ENCODE peak calls at places on chromosomes 12 and 14, in four cellular contexts. One of them, this sample, is unnamed.

GRCh38 chr12:122515275-122515674 is 11.5 kb downstream of the RSRC2 start:
- DNase-seq in A549: no peak
- DNase-seq in HepG2: no peak
- DNase-seq in K562: no peak
- DNase-seq in this sample: no peak

GRCh38 chr14:55383039-55383438 is 28.6 kb downstream of the ATG14 start:
- DNase-seq in A549: no peak
- DNase-seq in HepG2: no peak
- DNase-seq in K562: no peak
- DNase-seq in this sample: no peak

GRCh38 chr14:22039938-22040780 is 366.5 kb upstream of the OR4E1 start:
- DNase-seq in A549: peak; percentile 6
- DNase-seq in HepG2: peak; percentile 26
- DNase-seq in K562: no peak
- DNase-seq in this sample: no peak

GRCh38 chr12:53388932-53389331 is 9.0 kb downstream of the SP1 start:
- DNase-seq in A549: no peak
- DNase-seq in HepG2: no peak
- DNase-seq in K562: no peak
- DNase-seq in this sample: no peak

GRCh38 chr14:69554500-69554899 is 20.2 kb downstream of the CCDC177 start:
- DNase-seq in A549: no peak
- DNase-seq in HepG2: no peak
- DNase-seq in K562: no peak
- DNase-seq in this sample: no peak

GRCh38 chr12:131620520-131620919 is 90.4 kb upstream of the SFSWAP start:
- DNase-seq in A549: no peak
- DNase-seq in HepG2: no peak
- DNase-seq in K562: peak; percentile 61
- DNase-seq in this sample: no peak

GRCh38 chr14:76419399-76419798 is 43.5 kb downstream of the ESRRB start:
- DNase-seq in A549: no peak
- DNase-seq in HepG2: no peak
- DNase-seq in K562: no peak
- DNase-seq in this sample: no peak

GRCh38 chr14:23379331-23380196 is 2.7 kb downstream of the CMTM5 start:
- DNase-seq in A549: peak; percentile 62
- DNase-seq in HepG2: peak; percentile 66
- DNase-seq in K562: peak; percentile 79
- DNase-seq in this sample: no peak

GRCh38 chr14:100915582-100915981 is 12.1 kb upstream of the RTL1 start:
- DNase-seq in A549: no peak
- DNase-seq in HepG2: no peak
- DNase-seq in K562: no peak
- DNase-seq in this sample: no peak

GRCh38 chr14:32404784-32405573 is 75.9 kb downstream of the AKAP6 start:
- DNase-seq in A549: no peak
- DNase-seq in HepG2: no peak
- DNase-seq in K562: no peak
- DNase-seq in this sample: no peak

GRCh38 chr12:61097991-61098580 is 1162.1 kb upstream of the USP15 start:
- DNase-seq in A549: no peak
- DNase-seq in HepG2: no peak
- DNase-seq in K562: no peak
- DNase-seq in this sample: no peak

GRCh38 chr14:24915958-24916595 is 133.9 kb downstream of the STXBP6 start:
- DNase-seq in A549: no peak
- DNase-seq in HepG2: no peak
- DNase-seq in K562: no peak
- DNase-seq in this sample: no peak

GRCh38 chr12:12800406-12801180 is 12.6 kb upstream of the DDX47 start:
- DNase-seq in A549: no peak
- DNase-seq in HepG2: no peak
- DNase-seq in K562: no peak
- DNase-seq in this sample: no peak

GRCh38 chr12:50088577-50089335 is 3.6 kb downstream of the SMARCD1 start:
- DNase-seq in A549: peak; percentile 78
- DNase-seq in HepG2: peak; percentile 68
- DNase-seq in K562: peak; percentile 65
- DNase-seq in this sample: no peak

GRCh38 chr12:50101663-50102062 is 2.1 kb upstream of the GPD1 start:
- DNase-seq in A549: peak; percentile 65
- DNase-seq in HepG2: peak; percentile 55
- DNase-seq in K562: peak; percentile 45
- DNase-seq in this sample: no peak

GRCh38 chr14:71551291-71551955 is 380.8 kb upstream of the RGS6 start:
- DNase-seq in A549: no peak
- DNase-seq in HepG2: no peak
- DNase-seq in K562: no peak
- DNase-seq in this sample: no peak
- TF ChIP-seq PHF8 in A549: no peak
- TF ChIP-seq PHF8 in HepG2: no peak
- TF ChIP-seq PHF8 in K562: no peak
- TF ChIP-seq PHF8 in this sample: no peak

GRCh38 chr12:116040412-116040811 is 237.1 kb downstream of the MED13L start:
- DNase-seq in A549: no peak
- DNase-seq in HepG2: no peak
- DNase-seq in K562: no peak
- DNase-seq in this sample: no peak

GRCh38 chr12:116043673-116044072 is 233.8 kb downstream of the MED13L start:
- DNase-seq in A549: no peak
- DNase-seq in HepG2: no peak
- DNase-seq in K562: no peak
- DNase-seq in this sample: no peak

GRCh38 chr12:116045158-116045557 is 232.3 kb downstream of the MED13L start:
- DNase-seq in A549: no peak
- DNase-seq in HepG2: no peak
- DNase-seq in K562: no peak
- DNase-seq in this sample: no peak

GRCh38 chr12:116046039-116046438 is 231.5 kb downstream of the MED13L start:
- DNase-seq in A549: no peak
- DNase-seq in HepG2: no peak
- DNase-seq in K562: no peak
- DNase-seq in this sample: no peak

GRCh38 chr12:116044181-116044580 is 233.3 kb downstream of the MED13L start:
- DNase-seq in A549: no peak
- DNase-seq in HepG2: peak; percentile 2
- DNase-seq in K562: no peak
- DNase-seq in this sample: no peak
- H3K4me1 ChIP-seq in A549: peaks cover 13% of the 10 kb centered on the region
- H3K4me1 ChIP-seq in HepG2: peaks cover 10% of the 10 kb centered on the region
- H3K4me1 ChIP-seq in K562: no peaks in the 10 kb centered on the region
- H3K4me1 ChIP-seq in this sample: no peaks in the 10 kb centered on the region

GRCh38 chr12:45305904-45306303 is 90.0 kb downstream of the ANO6 start:
- DNase-seq in A549: no peak
- DNase-seq in HepG2: no peak
- DNase-seq in K562: no peak
- DNase-seq in this sample: no peak
- TF ChIP-seq PHF8 in A549: no peak
- TF ChIP-seq PHF8 in HepG2: no peak
- TF ChIP-seq PHF8 in K562: no peak
- TF ChIP-seq PHF8 in this sample: no peak

DNA sequence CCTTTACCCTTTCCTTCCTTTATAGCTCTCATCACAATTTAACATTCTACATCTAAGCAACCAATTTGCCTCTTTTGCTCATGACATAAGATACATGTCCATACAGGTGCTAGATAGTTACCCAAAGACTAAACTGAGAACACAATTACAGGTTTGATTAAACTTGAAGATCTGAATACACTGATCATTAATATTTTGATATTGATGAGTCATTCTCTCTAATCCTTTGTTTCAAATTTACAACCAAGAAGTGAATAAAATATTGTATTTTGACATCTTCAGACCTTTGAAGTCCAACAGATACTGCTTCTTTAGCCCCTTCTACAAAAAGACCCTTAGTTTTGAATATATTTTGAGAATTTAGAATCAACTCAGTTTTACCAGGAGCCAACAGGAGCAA is 2.6 kb downstream of the NAP1L1 start:
- DNase-seq in A549: no peak
- DNase-seq in HepG2: no peak
- DNase-seq in K562: no peak
- DNase-seq in this sample: no peak
- H3K4me1 ChIP-seq in A549: peaks cover 45% of the 10 kb centered on the region
- H3K4me1 ChIP-seq in HepG2: peaks cover 78% of the 10 kb centered on the region
- H3K4me1 ChIP-seq in K562: peaks cover 16% of the 10 kb centered on the region
- H3K4me1 ChIP-seq in this sample: peaks cover 18% of the 10 kb centered on the region

DNA sequence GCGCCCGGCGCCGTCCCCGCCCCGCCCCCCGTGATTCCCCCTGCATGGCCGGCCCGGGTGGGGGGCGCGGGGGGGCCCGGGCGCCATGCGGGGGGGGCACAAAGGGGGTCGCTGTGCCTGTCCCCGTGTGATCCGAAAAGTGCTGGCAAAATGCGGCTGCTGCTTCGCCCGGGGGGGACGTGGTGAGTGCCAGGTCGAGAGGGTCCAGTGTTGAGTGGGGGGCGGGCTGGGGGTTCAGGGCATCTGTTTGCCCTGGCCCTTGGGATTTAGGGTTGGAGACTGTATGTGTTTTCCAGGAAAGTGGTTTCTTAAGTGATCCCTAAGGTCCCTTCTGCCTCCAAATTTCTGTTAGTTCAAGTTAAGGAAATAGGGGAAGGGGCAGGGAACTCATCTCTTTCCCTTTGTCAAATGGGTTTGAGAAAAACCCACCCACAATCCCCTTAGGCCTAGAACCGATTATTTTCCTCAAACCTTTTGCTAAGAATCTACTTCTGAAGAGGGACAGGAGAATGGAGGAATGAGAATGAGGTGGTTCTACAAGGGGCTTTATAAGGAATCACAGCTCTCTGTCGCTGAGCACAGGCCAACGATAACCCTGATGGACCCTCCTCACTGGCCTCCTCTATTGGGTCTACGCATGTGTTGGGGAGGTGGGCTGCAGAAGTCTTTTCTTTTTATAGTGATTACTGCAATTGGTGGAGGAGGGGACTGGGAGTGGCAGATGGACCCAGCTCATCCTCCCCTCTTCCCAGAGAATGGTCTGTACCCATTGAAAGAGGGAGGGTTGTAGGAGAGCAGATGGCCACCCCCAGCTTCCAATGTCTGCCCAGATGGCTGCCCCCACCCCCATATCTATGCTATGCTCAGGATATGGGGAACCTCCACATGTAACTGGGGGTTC is 825 bp downstream of the ARHGEF25 start:
- DNase-seq in A549: no peak
- DNase-seq in HepG2: no peak
- DNase-seq in K562: no peak
- DNase-seq in this sample: no peak
- TF ChIP-seq PHF8 in A549: no peak
- TF ChIP-seq PHF8 in HepG2: no peak
- TF ChIP-seq PHF8 in K562: no peak
- TF ChIP-seq PHF8 in this sample: no peak

GRCh38 chr12:30691122-30691879 is 4.4 kb downstream of the IPO8 start:
- DNase-seq in A549: peak; percentile 8
- DNase-seq in HepG2: peak; percentile 41
- DNase-seq in K562: no peak
- DNase-seq in this sample: no peak
- H3K4me1 ChIP-seq in A549: peaks cover 34% of the 10 kb centered on the region
- H3K4me1 ChIP-seq in HepG2: peaks cover 53% of the 10 kb centered on the region
- H3K4me1 ChIP-seq in K562: peaks cover 10% of the 10 kb centered on the region
- H3K4me1 ChIP-seq in this sample: no peaks in the 10 kb centered on the region

GRCh38 chr12:78060186-78060585 is 229.5 kb downstream of the NAV3 start:
- DNase-seq in A549: no peak
- DNase-seq in HepG2: no peak
- DNase-seq in K562: no peak
- DNase-seq in this sample: no peak
- TF ChIP-seq PHF8 in A549: no peak
- TF ChIP-seq PHF8 in HepG2: no peak
- TF ChIP-seq PHF8 in K562: no peak
- TF ChIP-seq PHF8 in this sample: no peak

GRCh38 chr12:46522141-46522540 is 149.6 kb upstream of the SLC38A2 start:
- DNase-seq in A549: no peak
- DNase-seq in HepG2: no peak
- DNase-seq in K562: no peak
- DNase-seq in this sample: no peak
- H3K4me1 ChIP-seq in A549: peaks cover 33% of the 10 kb centered on the region
- H3K4me1 ChIP-seq in HepG2: peaks cover 84% of the 10 kb centered on the region
- H3K4me1 ChIP-seq in K562: no peaks in the 10 kb centered on the region
- H3K4me1 ChIP-seq in this sample: no peaks in the 10 kb centered on the region

DNA sequence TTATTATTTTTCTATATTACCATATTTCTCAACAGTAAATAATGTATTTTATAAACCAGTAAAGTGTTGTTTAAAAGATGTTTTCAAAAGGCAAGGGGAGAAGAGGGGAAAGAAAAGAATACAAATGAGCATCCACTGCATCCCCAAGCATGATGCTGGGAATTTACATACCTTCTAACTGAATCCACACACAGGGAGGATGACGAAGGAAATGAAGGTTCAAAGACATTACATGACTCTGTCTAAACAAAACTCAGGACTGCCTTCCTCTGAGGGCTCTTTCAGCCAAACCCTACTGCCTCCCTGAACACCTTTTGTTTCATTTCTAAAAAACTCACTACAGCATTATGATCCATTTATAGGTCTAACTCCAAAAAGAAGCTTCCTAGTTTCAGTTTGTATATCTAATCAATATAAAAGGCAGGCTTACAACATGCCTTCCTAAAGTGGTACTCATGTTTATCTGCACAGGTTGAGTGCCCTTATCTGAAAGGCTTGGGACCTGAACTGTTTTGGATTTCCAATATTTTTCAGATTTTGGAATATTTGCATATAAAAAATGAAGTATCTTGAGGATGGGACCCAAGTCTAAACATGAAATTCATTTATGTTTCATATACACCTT is 30.3 kb downstream of the DICER1 start:
- DNase-seq in A549: no peak
- DNase-seq in HepG2: no peak
- DNase-seq in K562: no peak
- DNase-seq in this sample: no peak
- TF ChIP-seq PHF8 in A549: no peak
- TF ChIP-seq PHF8 in HepG2: no peak
- TF ChIP-seq PHF8 in K562: no peak
- TF ChIP-seq PHF8 in this sample: no peak

DNA sequence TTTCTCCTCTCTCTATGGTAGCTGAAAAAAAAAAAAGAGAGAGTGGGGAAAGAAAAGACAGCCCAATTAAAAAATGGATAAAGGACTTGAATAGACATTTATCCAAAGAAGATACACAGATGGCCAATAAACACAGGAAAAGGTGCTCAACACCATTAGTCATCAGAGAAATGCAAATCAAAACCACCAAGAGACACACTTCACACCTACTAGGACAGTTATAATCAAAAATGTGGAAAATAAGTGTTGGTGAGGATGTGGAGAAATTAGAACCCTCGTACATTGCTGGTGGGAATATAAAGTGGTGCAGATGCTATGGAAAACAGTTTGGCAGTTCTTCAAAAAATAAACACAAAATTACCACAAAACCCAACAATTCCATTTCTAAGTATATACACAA is 172.4 kb upstream of the GRIN2B start:
- DNase-seq in A549: no peak
- DNase-seq in HepG2: no peak
- DNase-seq in K562: no peak
- DNase-seq in this sample: no peak
- H3K4me1 ChIP-seq in A549: no peaks in the 10 kb centered on the region
- H3K4me1 ChIP-seq in HepG2: no peaks in the 10 kb centered on the region
- H3K4me1 ChIP-seq in K562: no peaks in the 10 kb centered on the region
- H3K4me1 ChIP-seq in this sample: peaks cover 3% of the 10 kb centered on the region